ENCODE peak calls at places on chromosomes 13 and 19, in four cellular contexts. U is WTC11, X is K562, H is GM12878. T is an unnamed sample.

GRCh38 chr13:73060251-73061160 is 1.7 kb downstream of the KLF5 start:
- DNase-seq in U (no peak), X (no peak), H (no peak), T (peak; percentile 52)

GRCh38 chr13:30734434-30734833 is 909 bp upstream of the ALOX5AP start:
- DNase-seq in U (no peak), X (no peak), H (no peak), T (no peak)

GRCh38 chr13:43905435-43906031 is 25.8 kb downstream of the LACC1 start:
- DNase-seq in U (no peak), X (peak; percentile 26), H (no peak), T (peak; percentile 63)

GRCh38 chr13:112052213-112052612 is 14.7 kb upstream of the SOX1 start:
- DNase-seq in U (no peak), X (no peak), H (no peak), T (no peak)

GRCh38 chr19:1211494-1212234 is 6.1 kb downstream of the STK11 start:
- DNase-seq in U (peak; percentile 68), X (peak; percentile 66), H (no peak), T (no peak)

GRCh38 chr13:60754211-60754610 is 357.2 kb downstream of the TDRD3 start:
- DNase-seq in U (no peak), X (no peak), H (no peak), T (no peak)

GRCh38 chr13:99813346-99814095 is 158.0 kb downstream of the ZIC5 start:
- DNase-seq in U (no peak), X (no peak), H (no peak), T (no peak)

GRCh38 chr13:80109313-80109712 is 231.6 kb downstream of the SPRY2 start:
- DNase-seq in U (no peak), X (no peak), H (no peak), T (no peak)

GRCh38 chr19:13122275-13122878 is 4.3 kb downstream of the NACC1 start:
- DNase-seq in U (no peak), X (no peak), H (no peak), T (no peak)

GRCh38 chr13:99227909-99228688 is 27.4 kb downstream of the UBAC2 start:
- DNase-seq in U (no peak), X (no peak), H (no peak), T (no peak)

GRCh38 chr19:46616631-46617322 is 8.1 kb downstream of the PTGIR start:
- DNase-seq in U (peak; percentile 82), X (peak; percentile 67), H (no peak), T (peak; percentile 90)

GRCh38 chr13:74778946-74779345 is 644.7 kb upstream of the KLF12 start:
- DNase-seq in U (no peak), X (no peak), H (no peak), T (no peak)

GRCh38 chr13:23871616-23872220 is 17.5 kb downstream of the MIPEP start:
- DNase-seq in U (no peak), X (peak; percentile 12), H (no peak), T (peak; percentile 46)

GRCh38 chr19:52778811-52779210 is 7.8 kb downstream of the ZNF600 start:
- DNase-seq in U (no peak), X (no peak), H (peak; percentile 5), T (no peak)

GRCh38 chr13:74850893-74851292 is 631.1 kb downstream of the TBC1D4 start:
- DNase-seq in U (peak; percentile 26), X (no peak), H (no peak), T (no peak)

GRCh38 chr19:53906211-53907192 is 2.6 kb upstream of the CACNG7 start:
- DNase-seq in U (peak; percentile 89), X (peak; percentile 79), H (no peak), T (peak; percentile 85)

GRCh38 chr13:109669956-109670355 is 116.4 kb downstream of the IRS2 start:
- DNase-seq in U (no peak), X (no peak), H (no peak), T (no peak)

GRCh38 chr13:110819203-110820014 is 95.5 kb downstream of the ANKRD10 start:
- DNase-seq in U (peak; percentile 84), X (peak; percentile 86), H (peak; percentile 39), T (peak; percentile 93)

GRCh38 chr19:40650749-40651305 is 39.6 kb downstream of the NUMBL start:
- DNase-seq in U (no peak), X (no peak), H (no peak), T (no peak)

GRCh38 chr19:51959791-51960190 is 26.8 kb downstream of the ZNF350 start:
- DNase-seq in U (no peak), X (no peak), H (no peak), T (no peak)

GRCh38 chr19:14056741-14057356 is 5.0 kb downstream of the PALM3 start:
- DNase-seq in U (no peak), X (peak; percentile 24), H (no peak), T (peak; percentile 46)

GRCh38 chr13:31073859-31074718 is 87.6 kb downstream of the HSPH1 start:
- DNase-seq in U (no peak), X (no peak), H (peak; percentile 89), T (no peak)

GRCh38 chr19:3034845-3035541 is 5.9 kb upstream of the TLE2 start:
- DNase-seq in U (no peak), X (no peak), H (peak; percentile 1), T (no peak)

GRCh38 chr13:81140675-81141074 is 799.7 kb upstream of the SPRY2 start:
- DNase-seq in U (no peak), X (no peak), H (no peak), T (no peak)

GRCh38 chr19:2129892-2130770 is 21.2 kb downstream of the AP3D1 start:
- DNase-seq in U (no peak), X (no peak), H (no peak), T (no peak)

GRCh38 chr13:41352935-41353801 is 42.1 kb downstream of the NAA16 start:
- DNase-seq in U (no peak), X (peak; percentile 21), H (peak; percentile 30), T (peak; percentile 55)
- TF ChIP-seq MAX in U (no peak), X (no peak), H (no peak), T (no peak)

DNA sequence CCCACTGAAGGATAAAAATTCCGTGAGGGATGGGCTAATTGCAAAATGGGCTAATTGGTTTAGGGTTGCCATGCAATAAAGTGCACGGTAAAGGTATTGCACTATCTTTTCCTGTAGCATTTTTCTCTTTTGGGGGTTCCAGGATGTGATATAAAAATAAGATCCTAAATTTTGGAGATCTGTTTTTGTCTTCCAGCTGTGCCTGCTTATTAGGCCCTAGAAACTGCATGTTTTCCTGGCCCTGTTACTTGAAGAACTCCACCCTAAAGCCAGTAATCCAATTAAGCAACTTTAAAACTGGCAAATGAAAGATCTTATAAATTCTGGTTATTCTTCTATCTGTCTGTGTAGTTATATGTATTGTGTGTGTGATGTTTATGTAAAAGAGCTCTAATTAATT is 2489.6 kb downstream of the PCDH9 start:
- DNase-seq in U (no peak), X (no peak), H (no peak), T (no peak)
- TF ChIP-seq USF1 in U (no peak), X (no peak), H (no peak), T (no peak)

GRCh38 chr19:55341191-55342043 is 1.7 kb downstream of the KMT5C start:
- DNase-seq in U (peak; percentile 83), X (peak; percentile 94), H (no peak), T (peak; percentile 88)
- TF ChIP-seq MAX in U (no peak), X (peak; percentile 9), H (no peak), T (no peak)

DNA sequence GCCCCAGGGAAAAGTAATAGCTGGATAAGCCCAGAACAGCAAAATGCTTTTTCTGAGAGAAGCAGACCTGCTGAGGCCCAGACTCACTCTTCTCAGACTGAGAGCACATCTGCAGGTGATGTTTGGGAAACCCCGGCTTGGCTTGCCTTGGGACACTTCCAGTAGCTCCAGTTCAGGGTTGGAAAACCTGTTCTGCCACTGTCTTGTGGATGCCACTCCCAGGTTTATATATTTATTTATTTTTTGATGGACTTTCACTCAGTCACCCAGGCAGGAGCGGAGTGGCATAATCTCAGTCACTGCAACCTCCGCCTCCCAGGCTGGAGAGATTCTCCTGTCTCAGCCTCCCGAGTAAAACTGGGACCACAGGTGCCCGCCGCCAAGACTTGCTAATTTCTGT is 8.0 kb upstream of the SMARCA4 start:
- DNase-seq in U (no peak), X (no peak), H (no peak), T (no peak)
- TF ChIP-seq USF1 in U (no peak), X (no peak), H (no peak), T (no peak)